ENCODE peak calls at places on chromosome 12, in eight cellular contexts. F is PC-9; J is right atrium auricular region; X is stomach; E is thoracic aorta; Q is CD4-positive, CD25-positive, alpha-beta regulatory T cell; P is heart left ventricle; Z is tibial artery. S is an unnamed sample. For H3K4me1, the result is how much of the 10 kb centered on the place peaks cover.

GRCh38 chr12:115570271-115570777 is 707.2 kb downstream of the MED13L start:
- DNase-seq in Z (no peak), P (no peak), J (no peak), E (no peak), F (no peak), X (no peak), Q (no peak), S (no peak)

GRCh38 chr12:10361084-10361483 is 28.8 kb downstream of the KLRK1 start:
- DNase-seq in X (no peak), Z (no peak), P (no peak), E (no peak), J (no peak), F (no peak), Q (no peak), S (no peak)

GRCh38 chr12:112992541-112993398 is 14.5 kb downstream of the OAS2 start:
- DNase-seq in F (peak), X (peak), P (no peak), E (no peak), Z (no peak), J (peak), Q (no peak), S (peak)

GRCh38 chr12:111221296-111222026 is 147.4 kb downstream of the PHETA1 start:
- DNase-seq in P (no peak), X (no peak), F (no peak), Z (no peak), E (no peak), J (no peak), Q (no peak), S (no peak)

GRCh38 chr12:121678721-121679300 is 9.4 kb upstream of the MORN3 start:
- DNase-seq in P (no peak), X (no peak), Q (no peak), Z (no peak), F (no peak), J (no peak), E (no peak), S (no peak)

GRCh38 chr12:32837974-32838373 is 58.6 kb downstream of the PKP2 start:
- DNase-seq in Z (no peak), Q (no peak), J (no peak), P (no peak), E (no peak), X (no peak), F (no peak), S (no peak)

GRCh38 chr12:7555752-7556151 is 52.2 kb upstream of the CD163 start:
- DNase-seq in X (no peak), E (no peak), P (no peak), Q (no peak), J (no peak), Z (no peak), F (peak), S (no peak)

GRCh38 chr12:46379352-46379751 is 6.8 kb upstream of the SLC38A2 start:
- DNase-seq in Q (no peak), F (no peak), E (no peak), Z (no peak), X (no peak), J (no peak), P (no peak), S (no peak)

GRCh38 chr12:47111392-47111778 is 31.6 kb upstream of the AMIGO2 start:
- DNase-seq in J (no peak), F (no peak), Q (no peak), P (no peak), E (no peak), Z (no peak), X (no peak), S (no peak)

GRCh38 chr12:118136559-118137003 is 657 bp downstream of the PEBP1 start:
- DNase-seq in P (peak), J (peak), Z (peak), Q (peak), E (peak), X (peak), F (no peak), S (peak)
- H3K4me1 ChIP-seq in P (under half), J (under half), Z (under half), Q (under half), E (under half), X (under half), F (under half), S (half or more)

GRCh38 chr12:64252708-64253107 is 30.6 kb upstream of the KICS2 start:
- DNase-seq in Q (no peak), Z (peak), F (no peak), E (no peak), X (no peak), P (no peak), J (no peak), S (peak)
- H3K27ac ChIP-seq in Q (no peak), Z (peak), F (no peak), E (no peak), X (peak), P (no peak), J (peak), S (peak)

DNA sequence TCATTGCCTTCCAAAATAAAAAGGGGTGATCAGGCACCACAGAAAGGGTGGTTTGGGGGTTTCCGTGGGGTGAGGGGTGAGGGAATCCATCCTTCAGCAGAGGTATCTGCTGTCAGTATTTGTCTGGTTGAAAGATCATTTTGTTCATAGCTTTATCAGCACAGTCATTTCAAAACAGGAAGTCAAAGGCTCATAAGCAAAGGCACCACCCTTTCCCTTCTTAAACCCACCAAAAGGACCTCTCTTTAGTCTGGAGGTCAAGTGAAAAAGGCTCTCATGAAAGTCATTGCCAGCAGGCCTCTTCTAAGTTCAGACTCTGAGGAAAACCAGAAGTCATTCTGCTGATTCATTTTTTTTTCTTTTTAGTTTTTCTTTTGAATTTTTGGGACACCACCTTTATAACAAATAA is 6.2 kb downstream of the CHST11 start:
- DNase-seq in P (no peak), F (no peak), Z (no peak), X (no peak), J (no peak), E (no peak), Q (peak), S (no peak)
- H3K4me1 ChIP-seq in P (half or more), F (half or more), Z (under half), X (under half), J (under half), E (under half), Q (half or more), S (under half)

DNA sequence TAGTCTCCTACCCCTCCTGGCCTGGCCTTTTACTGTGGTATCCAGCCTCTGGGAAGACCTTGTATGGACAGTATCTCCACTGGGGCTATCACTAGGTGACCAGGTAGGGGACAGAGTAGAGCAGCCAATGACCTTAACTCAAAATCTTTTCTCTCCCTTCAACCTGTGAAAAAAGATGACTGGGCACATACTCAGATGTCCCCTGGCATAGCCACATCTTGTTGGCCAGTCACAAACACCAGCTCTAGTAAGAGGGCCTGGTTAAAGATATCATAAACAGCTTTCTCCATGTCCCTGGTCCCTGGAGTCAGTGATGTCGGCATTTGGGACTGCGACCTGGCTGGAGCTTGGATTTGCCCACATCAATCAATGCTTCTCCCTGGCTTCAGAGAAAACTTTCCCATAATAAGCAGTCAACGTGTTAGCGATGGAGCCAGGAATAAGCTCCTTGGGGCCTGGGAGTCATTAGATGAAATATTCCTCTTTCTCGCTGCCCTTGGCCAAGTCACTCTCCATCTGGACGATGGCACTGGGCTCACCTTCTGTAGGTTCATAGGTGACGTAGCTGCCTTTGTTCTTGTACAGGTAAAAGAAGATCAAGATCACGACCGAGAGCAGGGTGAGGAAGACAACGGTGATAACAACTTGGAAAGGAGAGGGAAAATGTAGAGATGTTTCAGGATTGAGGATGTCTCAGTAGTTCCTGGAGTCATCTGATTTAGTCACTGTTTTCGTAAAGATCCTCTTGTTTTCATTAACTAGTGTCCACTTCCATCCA is 7.0 kb downstream of the DAZAP2 start:
- DNase-seq in J (no peak), E (no peak), Q (no peak), Z (no peak), P (no peak), F (no peak), X (no peak), S (no peak)
- H3K27ac ChIP-seq in J (peak), E (peak), Q (peak), Z (no peak), P (no peak), F (no peak), X (peak), S (peak)

GRCh38 chr12:89695830-89696229 is 12.8 kb downstream of the ATP2B1 start:
- DNase-seq in Q (no peak), X (no peak), Z (no peak), E (no peak), J (no peak), P (no peak), F (no peak), S (no peak)

GRCh38 chr12:89693639-89694202 is 14.9 kb downstream of the ATP2B1 start:
- DNase-seq in P (no peak), Z (no peak), Q (no peak), F (no peak), J (no peak), X (no peak), E (no peak), S (no peak)

GRCh38 chr12:89692442-89692841 is 16.2 kb downstream of the ATP2B1 start:
- DNase-seq in P (no peak), X (no peak), F (no peak), E (no peak), Q (no peak), Z (no peak), J (no peak), S (no peak)

GRCh38 chr12:89695100-89695499 is 13.5 kb downstream of the ATP2B1 start:
- DNase-seq in F (no peak), J (no peak), X (no peak), Q (no peak), Z (no peak), E (no peak), P (no peak), S (no peak)

GRCh38 chr12:89694542-89694941 is 14.1 kb downstream of the ATP2B1 start:
- DNase-seq in E (no peak), Q (no peak), J (no peak), Z (no peak), P (no peak), X (no peak), F (no peak), S (no peak)
- H3K4me1 ChIP-seq in E (under half), Q (half or more), J (under half), Z (under half), P (under half), X (under half), F (under half), S (under half)

GRCh38 chr12:43858096-43858495 is 22.2 kb downstream of the TMEM117 start:
- DNase-seq in F (no peak), J (no peak), Z (no peak), X (no peak), Q (no peak), E (no peak), P (no peak), S (no peak)

GRCh38 chr12:43848786-43849185 is 12.9 kb downstream of the TMEM117 start:
- DNase-seq in E (no peak), J (no peak), X (no peak), Z (no peak), P (no peak), Q (no peak), F (no peak), S (no peak)

GRCh38 chr12:43847427-43847826 is 11.5 kb downstream of the TMEM117 start:
- DNase-seq in Z (no peak), J (no peak), P (no peak), E (no peak), X (no peak), Q (no peak), F (peak), S (no peak)

GRCh38 chr12:43856932-43857331 is 21.1 kb downstream of the TMEM117 start:
- DNase-seq in E (no peak), J (no peak), Q (no peak), X (no peak), F (no peak), Z (no peak), P (no peak), S (no peak)

DNA sequence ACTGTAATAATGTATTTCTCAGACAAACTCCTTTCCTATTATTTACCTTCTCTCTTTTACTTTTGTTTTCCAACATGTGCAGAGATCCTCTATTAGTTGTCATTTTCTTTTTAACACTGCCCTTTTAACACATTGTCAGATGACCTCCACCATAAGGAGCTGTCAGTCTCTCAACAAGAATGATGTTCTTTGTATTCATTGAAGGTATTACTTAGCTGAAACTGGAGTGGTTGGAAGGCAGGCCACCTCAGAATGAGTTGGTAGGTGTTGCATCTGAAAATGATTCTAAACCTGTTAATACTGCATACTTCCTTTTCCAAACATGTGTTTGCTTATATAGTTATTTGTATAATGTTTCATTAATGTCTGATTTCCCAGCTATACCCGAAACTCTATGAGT is 16.9 kb downstream of the TMEM117 start:
- DNase-seq in X (no peak), P (no peak), F (no peak), J (no peak), Q (no peak), Z (no peak), E (no peak), S (no peak)
- H3K27ac ChIP-seq in X (no peak), P (no peak), F (no peak), J (no peak), Q (no peak), Z (no peak), E (no peak), S (no peak)

DNA sequence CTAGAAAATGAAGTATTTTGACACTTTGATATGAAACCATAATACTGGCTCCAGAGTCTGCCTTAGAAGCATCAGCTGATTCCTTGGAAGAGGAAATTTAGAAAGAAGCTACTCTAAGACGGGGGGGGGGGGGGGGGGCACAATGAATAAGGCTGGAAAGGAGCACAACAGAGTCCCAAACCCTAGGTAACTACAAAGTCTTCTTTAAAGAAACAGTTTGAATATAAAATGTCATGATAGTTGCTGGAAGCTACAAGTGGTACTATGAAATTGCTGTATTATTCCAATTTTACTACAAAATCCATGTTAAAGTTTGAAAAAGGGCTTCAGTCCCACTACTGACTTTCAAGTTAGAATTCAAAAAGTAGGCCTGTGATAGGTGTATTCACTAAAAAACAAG is 31.6 kb downstream of the CDK17 start:
- DNase-seq in Q (no peak), J (no peak), X (no peak), Z (no peak), F (no peak), E (no peak), P (no peak), S (no peak)
- H3K4me1 ChIP-seq in Q (under half), J (under half), X (under half), Z (under half), F (under half), E (under half), P (half or more), S (under half)

S was measured in tibial nerve.